ENCODE peak calls at places on chromosomes 11 and 22, in five cellular contexts. I, Q, H, N and C are unnamed samples. For H3K27me3, the result is how much of the 10 kb centered on the place peaks cover.

GRCh38 chr22:46110215-46110614 is 40.1 kb upstream of the PPARA start:
- DNase-seq in H (no peak), I (no peak), Q (peak), N (no peak), C (peak)

GRCh38 chr11:107116358-107116757 is 98.1 kb upstream of the GUCY1A2 start:
- DNase-seq in N (no peak), Q (no peak), I (no peak), H (no peak), C (no peak)

GRCh38 chr11:129894281-129895125 is 875 bp downstream of the NFRKB start:
- DNase-seq in I (no peak), N (no peak), Q (no peak), H (no peak), C (no peak)

GRCh38 chr22:33299245-33299956 is 241.2 kb upstream of the SYN3 start:
- DNase-seq in H (no peak), I (peak), N (no peak), Q (no peak), C (no peak)

GRCh38 chr11:86484164-86484794 is 109.6 kb downstream of the CCDC81 start:
- DNase-seq in N (no peak), H (peak), Q (no peak), I (no peak), C (no peak)

GRCh38 chr11:8989411-8989810 is 14.4 kb downstream of the NRIP3 start:
- DNase-seq in I (no peak), N (no peak), Q (no peak), H (no peak), C (peak)

GRCh38 chr22:48960981-48961655 is 866.6 kb downstream of the BRD1 start:
- DNase-seq in I (no peak), H (no peak), N (no peak), Q (peak), C (peak)

GRCh38 chr22:39598017-39598965 is 27.7 kb downstream of the CACNA1I start:
- DNase-seq in Q (peak), H (peak), N (peak), I (peak), C (peak)

GRCh38 chr22:49760630-49761571 is 66.8 kb downstream of the BRD1 start:
- DNase-seq in I (no peak), Q (peak), H (no peak), N (no peak), C (no peak)

GRCh38 chr22:40265783-40266182 is 80.5 kb upstream of the ADSL start:
- DNase-seq in Q (no peak), I (no peak), N (no peak), H (no peak), C (no peak)

GRCh38 chr11:127627629-127628462 is 627.3 kb upstream of the KIRREL3 start:
- DNase-seq in I (no peak), N (no peak), H (peak), Q (no peak), C (no peak)

GRCh38 chr22:27476318-27476717 is 325.2 kb downstream of the MN1 start:
- DNase-seq in N (no peak), Q (no peak), I (no peak), H (no peak), C (no peak)

GRCh38 chr22:49820984-49821383 is 6.7 kb downstream of the BRD1 start:
- DNase-seq in Q (no peak), I (no peak), H (no peak), N (no peak), C (peak)

GRCh38 chr11:111283945-111284481 is 14.3 kb upstream of the POU2AF3 start:
- DNase-seq in H (no peak), Q (peak), N (no peak), I (no peak), C (peak)

GRCh38 chr11:102148059-102148458 is 37.8 kb downstream of the YAP1 start:
- DNase-seq in Q (no peak), H (no peak), N (no peak), I (no peak), C (no peak)

GRCh38 chr11:116373107-116373506 is 399.7 kb downstream of the BUD13 start:
- DNase-seq in Q (no peak), N (no peak), H (no peak), I (peak), C (no peak)
- H3K27me3 ChIP-seq in Q (under half), N (under half), H (under half), I (under half), C (under half)

GRCh38 chr11:70876685-70877084 is 375.7 kb downstream of the SHANK2 start:
- DNase-seq in Q (no peak), H (peak), N (no peak), I (no peak), C (no peak)
- H3K27me3 ChIP-seq in Q (under half), H (under half), N (under half), I (under half), C (under half)

GRCh38 chr11:36774603-36775002 is 176.6 kb upstream of the RAG2 start:
- DNase-seq in N (no peak), H (no peak), Q (no peak), I (no peak), C (no peak)
- H3K27me3 ChIP-seq in N (under half), H (under half), Q (under half), I (under half), C (under half)

GRCh38 chr22:22010358-22010757 is 27.8 kb upstream of the TOP3B start:
- DNase-seq in I (no peak), H (no peak), N (no peak), Q (no peak), C (no peak)
- H3K27me3 ChIP-seq in I (half or more), H (under half), N (under half), Q (under half), C (half or more)

DNA sequence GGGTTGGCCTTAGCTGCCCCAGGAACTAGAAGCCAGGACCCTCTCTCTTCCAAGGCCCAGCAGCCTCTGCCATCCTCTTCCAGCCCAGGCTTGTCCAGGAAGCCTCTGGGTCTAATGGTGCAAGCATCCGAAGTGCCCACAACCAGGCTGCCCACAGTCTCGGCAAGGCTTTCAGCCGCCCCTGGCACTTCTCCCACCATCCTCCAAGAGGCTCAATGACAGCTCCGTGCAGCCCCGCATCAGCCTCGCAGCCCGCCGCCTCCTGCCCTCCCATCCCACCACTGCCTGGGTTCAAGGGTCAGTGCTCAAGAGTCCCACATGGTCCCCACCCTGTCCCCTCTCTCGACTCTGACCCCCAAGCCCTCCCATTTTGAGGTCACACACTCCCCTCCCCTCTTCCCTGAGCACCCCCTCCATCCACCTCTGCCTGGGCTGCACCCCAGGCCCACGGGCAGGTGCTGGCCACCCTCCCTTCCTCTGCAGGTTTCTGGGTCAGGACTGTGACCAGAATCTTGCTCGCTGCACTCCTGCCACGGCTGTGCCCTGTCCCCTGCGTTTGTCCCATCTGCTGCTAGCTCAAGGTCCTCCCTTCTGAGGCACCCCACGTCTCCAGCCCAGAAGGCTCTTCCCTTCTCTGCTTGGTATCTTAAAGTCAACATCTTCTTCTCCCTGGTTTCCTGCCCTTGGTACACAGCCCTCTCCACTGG is 17.2 kb downstream of the IFITM10 start:
- DNase-seq in I (no peak), H (no peak), N (no peak), Q (peak), C (peak)
- H3K27me3 ChIP-seq in I (half or more), H (under half), N (under half), Q (under half), C (under half)

DNA sequence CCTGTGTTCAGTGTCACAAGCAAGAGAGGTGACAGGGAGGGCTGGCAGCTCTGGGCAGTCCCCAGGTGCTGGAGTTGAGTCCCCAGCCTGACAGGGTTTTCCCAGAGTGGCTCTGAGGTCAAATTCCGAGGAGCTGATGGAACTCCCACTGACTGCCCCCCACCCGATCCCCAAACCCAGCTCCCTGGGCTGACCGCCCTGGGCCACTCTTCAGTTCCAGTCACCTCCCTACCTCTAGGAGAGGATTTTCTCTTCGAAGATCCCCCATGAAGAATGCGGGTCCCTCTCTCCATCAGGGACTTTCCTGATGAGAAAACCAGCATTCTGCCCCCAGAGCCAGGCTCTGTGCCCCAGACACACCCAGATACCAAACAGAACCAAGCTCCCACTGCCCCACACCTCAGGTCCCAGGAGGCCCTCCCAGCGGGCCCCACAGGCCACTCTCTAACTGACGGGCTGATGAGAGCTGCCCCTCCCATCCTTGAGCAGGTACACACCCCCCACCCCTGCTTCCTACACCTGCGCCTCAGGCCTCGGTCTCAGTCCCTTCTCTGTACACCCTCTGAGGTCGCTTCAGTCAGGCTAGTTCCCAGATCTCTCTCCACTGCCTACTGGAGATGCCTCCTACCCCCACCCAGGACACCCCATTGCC is 12.1 kb upstream of the RAC2 start:
- DNase-seq in N (no peak), I (no peak), Q (peak), H (no peak), C (no peak)
- H3K27me3 ChIP-seq in N (under half), I (under half), Q (under half), H (under half), C (under half)

GRCh38 chr11:29959488-29959887 is 57.3 kb downstream of the KCNA4 start:
- DNase-seq in H (no peak), N (no peak), I (no peak), Q (no peak), C (no peak)
- H3K27me3 ChIP-seq in H (under half), N (under half), I (under half), Q (under half), C (under half)

DNA sequence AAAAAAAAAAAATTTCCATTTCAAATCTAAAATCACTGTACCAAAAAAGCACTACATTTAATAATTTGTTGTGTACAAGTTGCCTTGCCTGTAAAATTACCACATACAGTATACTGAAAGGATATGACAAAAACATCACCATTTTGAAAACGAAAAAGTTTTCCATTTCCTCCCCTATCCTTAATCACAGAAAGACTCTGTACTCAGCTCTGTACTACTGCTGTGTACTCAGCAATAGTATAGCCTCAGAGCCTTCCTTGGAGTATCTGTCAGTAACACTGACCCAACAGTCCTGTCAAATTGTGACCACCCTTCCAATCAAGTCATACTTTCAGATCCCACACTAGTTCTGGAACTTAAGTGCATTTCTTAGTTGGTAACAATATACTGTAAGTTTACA is 48.0 kb downstream of the CELF1 start:
- DNase-seq in I (no peak), Q (no peak), H (no peak), N (no peak), C (no peak)
- H3K27me3 ChIP-seq in I (under half), Q (under half), H (under half), N (under half), C (under half)